ENCODE peak calls at places on chromosomes 4 and X, in nine cellular contexts. Y is prostate gland, A is HCT116, J is sigmoid colon, E is transverse colon, U is vagina, D is K562, B is stomach, N is H1. V is an unnamed sample.

GRCh38 chrX:129980540-129981206 is 1.8 kb upstream of the BCORL1 start:
- DNase-seq in E (peak), D (no peak), A (no peak), U (no peak), J (peak), B (peak), Y (no peak), N (no peak), V (no peak)

GRCh38 chrX:124113799-124114600 is 152.5 kb downstream of the STAG2 start:
- DNase-seq in E (no peak), A (no peak), J (no peak), B (no peak), D (no peak), Y (no peak), U (no peak), N (no peak), V (no peak)

GRCh38 chr4:181962321-181962720 is 280.9 kb upstream of the TENM3 start:
- DNase-seq in J (no peak), E (no peak), D (no peak), N (no peak), Y (no peak), A (no peak), B (no peak), U (no peak), V (no peak)

GRCh38 chrX:69507500-69507789 is 3.3 kb downstream of the NALF2 start:
- DNase-seq in A (no peak), J (no peak), D (no peak), B (no peak), E (no peak), N (no peak), Y (no peak), U (peak), V (no peak)

GRCh38 chrX:41491267-41492004 is 44.3 kb downstream of the NYX start:
- DNase-seq in N (no peak), A (peak), D (no peak), E (no peak), Y (no peak), B (no peak), J (peak), U (no peak), V (no peak)

GRCh38 chr4:33025236-33025635 is 2305.1 kb downstream of the PCDH7 start:
- DNase-seq in J (no peak), Y (no peak), N (no peak), U (no peak), B (no peak), D (no peak), E (no peak), A (no peak), V (no peak)

GRCh38 chrX:30521440-30522182 is 56.0 kb downstream of the TASL start:
- DNase-seq in U (no peak), Y (no peak), D (no peak), N (no peak), A (no peak), E (no peak), B (no peak), J (no peak), V (no peak)

GRCh38 chr4:182533948-182534347 is 290.7 kb downstream of the TENM3 start:
- DNase-seq in J (no peak), B (no peak), N (no peak), U (no peak), Y (no peak), A (no peak), E (no peak), D (no peak), V (no peak)

GRCh38 chrX:45986971-45987370 is 558.2 kb downstream of the ZNF674 start:
- DNase-seq in D (no peak), U (no peak), B (no peak), J (no peak), Y (no peak), E (no peak), N (no peak), A (no peak), V (no peak)

GRCh38 chr4:112099701-112100289 is 45.5 kb upstream of the FAM241A start:
- DNase-seq in N (no peak), Y (no peak), A (peak), U (no peak), B (no peak), J (no peak), D (peak), E (no peak), V (no peak)

GRCh38 chrX:49043220-49043986 is at the start of gene TFE3:
- DNase-seq in N (peak), U (peak), B (peak), Y (peak), D (peak), E (peak), A (peak), J (peak), V (peak)
- TF ChIP-seq CTCF in N (peak), U (peak), B (no peak), Y (peak), D (peak), E (peak), A (peak), J (peak), V (peak)

GRCh38 chrX:53321943-53322497 is 40.6 kb upstream of the IQSEC2 start:
- DNase-seq in D (no peak), J (no peak), U (no peak), A (no peak), N (no peak), Y (no peak), E (no peak), B (no peak), V (no peak)

GRCh38 chrX:53320543-53321215 is 39.3 kb upstream of the IQSEC2 start:
- DNase-seq in B (peak), D (no peak), A (no peak), Y (no peak), U (no peak), J (no peak), E (peak), N (no peak), V (no peak)

GRCh38 chrX:53323196-53323595 is 41.8 kb upstream of the IQSEC2 start:
- DNase-seq in A (no peak), J (no peak), U (no peak), D (no peak), Y (no peak), B (no peak), E (no peak), N (no peak), V (no peak)

GRCh38 chrX:53319614-53320542 is 38.5 kb upstream of the IQSEC2 start:
- DNase-seq in B (no peak), J (no peak), D (peak), E (no peak), A (no peak), N (no peak), U (no peak), Y (no peak), V (no peak)

DNA sequence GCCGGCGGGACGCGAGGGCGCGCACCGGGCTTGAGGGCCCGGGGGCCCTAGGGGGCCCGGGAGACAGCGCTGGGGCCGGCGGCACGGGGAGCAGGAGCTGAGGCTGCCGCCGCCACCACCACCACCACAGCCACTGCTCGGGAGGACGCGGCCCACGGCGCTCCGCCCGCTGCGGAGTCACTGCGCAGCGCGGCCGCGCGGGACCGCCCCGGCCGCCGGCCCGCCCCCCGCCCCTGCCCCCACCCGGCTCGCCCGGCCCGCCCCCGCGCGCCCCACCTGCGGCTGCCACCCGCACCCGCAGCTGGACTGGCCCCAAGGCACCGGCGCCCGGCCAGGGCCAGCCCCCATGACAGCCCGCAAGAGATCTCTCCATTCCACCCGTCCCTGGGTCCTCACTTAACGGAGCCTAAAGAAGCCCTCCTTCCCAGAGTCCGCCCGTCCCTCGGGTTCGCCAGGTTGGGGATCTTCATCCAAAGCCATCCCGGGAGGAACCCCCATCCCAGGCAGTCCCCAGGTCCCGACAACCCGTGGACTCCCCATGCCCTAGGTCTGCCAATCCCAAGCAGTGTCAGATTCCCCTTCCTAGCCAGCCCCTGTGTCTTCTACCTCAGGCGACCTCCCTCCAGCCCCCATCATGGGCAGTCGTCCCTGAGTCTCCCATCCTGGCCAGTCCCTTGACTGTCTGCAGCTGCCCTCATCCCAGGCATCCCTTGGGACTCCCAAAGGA is 40.0 kb upstream of the IQSEC2 start:
- DNase-seq in U (no peak), A (no peak), D (no peak), J (no peak), B (no peak), N (no peak), E (peak), Y (no peak), V (no peak)
- TF ChIP-seq POLR2A in U (no peak), A (peak), D (no peak), J (no peak), B (no peak), N (no peak), E (no peak), Y (peak), V (no peak)

GRCh38 chr4:82891728-82892466 is 944 bp upstream of the SEC31A start:
- DNase-seq in A (no peak), J (no peak), D (no peak), U (no peak), B (no peak), E (no peak), N (no peak), Y (no peak), V (no peak)

GRCh38 chr4:82890913-82891727 is at the start of gene SEC31A:
- DNase-seq in D (peak), A (peak), J (peak), B (peak), Y (peak), E (peak), N (peak), U (peak), V (peak)

GRCh38 chr4:82896755-82897154 is 3.8 kb upstream of the THAP9 start:
- DNase-seq in B (no peak), N (no peak), Y (no peak), J (no peak), E (no peak), D (no peak), A (no peak), U (no peak), V (no peak)

GRCh38 chr4:82892467-82892802 is 1.5 kb upstream of the SEC31A start:
- DNase-seq in U (no peak), A (no peak), E (no peak), J (no peak), Y (no peak), B (no peak), D (no peak), N (no peak), V (no peak)

GRCh38 chr4:82893942-82894341 is 3.0 kb upstream of the SEC31A start:
- DNase-seq in B (no peak), A (no peak), Y (no peak), J (no peak), N (no peak), D (no peak), E (no peak), U (no peak), V (no peak)
- TF ChIP-seq POLR2AphosphoS5 in B (no peak), A (no peak), Y (no peak), J (no peak), N (no peak), D (no peak), E (no peak), U (no peak), V (no peak)

DNA sequence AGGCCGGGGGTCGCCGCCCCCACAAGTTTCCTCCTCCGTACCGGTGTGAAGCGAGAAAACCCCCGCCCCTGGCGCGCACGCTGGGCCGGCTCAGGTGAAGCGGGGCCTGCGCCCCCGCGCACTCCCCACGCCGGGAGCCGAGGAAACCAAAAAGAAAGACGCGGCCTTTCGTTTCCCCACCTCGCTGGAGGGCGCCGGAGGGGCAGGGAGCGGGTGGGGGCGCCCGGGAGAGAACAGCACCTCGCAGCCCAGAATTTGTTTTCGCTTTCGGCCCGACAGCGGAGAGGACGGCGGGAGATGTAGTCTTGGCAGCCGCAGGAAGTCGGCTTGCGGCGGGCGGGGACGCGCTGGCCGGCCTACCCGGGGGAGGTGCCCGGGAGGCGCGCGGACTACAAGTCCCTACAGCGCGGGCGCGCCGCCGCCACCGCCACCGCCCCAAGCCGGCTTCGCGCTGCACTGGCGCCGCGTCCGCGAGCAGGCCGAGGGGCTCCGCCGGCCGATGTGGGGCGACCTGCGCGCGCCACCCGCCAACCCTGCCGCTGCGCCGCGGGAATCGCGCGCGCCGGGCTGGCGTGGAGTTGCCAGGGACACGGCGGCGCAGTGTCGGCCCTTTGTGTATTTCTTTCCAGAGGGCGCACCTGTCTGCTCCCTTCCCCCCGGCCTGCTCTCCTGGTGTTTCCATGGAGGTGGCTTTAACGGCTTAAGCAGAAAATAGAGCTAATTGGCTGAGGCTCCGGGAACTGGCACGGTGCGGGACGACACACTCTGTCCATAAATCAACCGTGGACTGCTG is at the start of gene OTUD4:
- DNase-seq in A (peak), J (peak), U (peak), Y (peak), D (peak), E (peak), N (peak), B (peak), V (peak)
- TF ChIP-seq CTCF in A (no peak), J (no peak), U (no peak), Y (peak), D (peak), E (no peak), N (no peak), B (no peak), V (no peak)

DNA sequence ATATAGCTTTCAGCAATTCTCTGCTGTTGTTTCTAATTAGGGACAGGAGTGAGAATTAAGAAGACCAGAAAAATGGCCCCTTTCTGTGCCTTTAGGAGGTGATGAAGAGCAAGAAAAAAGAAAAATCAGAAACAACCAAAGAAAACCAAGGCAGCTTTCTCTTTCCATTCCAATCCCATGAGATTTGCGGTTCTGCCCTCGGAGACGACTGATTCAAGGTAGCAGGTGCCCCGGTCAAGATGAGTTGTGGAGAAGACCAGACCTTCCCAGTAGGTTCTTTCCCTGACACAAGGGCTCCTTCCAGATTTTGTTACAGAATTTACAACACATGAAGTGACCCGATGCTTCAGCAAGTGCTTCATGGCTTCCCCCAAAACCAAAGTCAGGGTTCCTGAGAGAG is 21.9 kb downstream of the TLR10 start:
- DNase-seq in Y (no peak), B (no peak), D (no peak), E (no peak), J (no peak), N (no peak), A (no peak), U (no peak), V (no peak)
- TF ChIP-seq POLR2A in Y (no peak), B (no peak), D (no peak), E (no peak), J (no peak), N (no peak), A (no peak), U (no peak), V (no peak)

GRCh38 chrX:153974726-153975286 is 2.3 kb downstream of the TMEM187 start:
- DNase-seq in J (no peak), Y (no peak), E (no peak), B (no peak), N (no peak), U (no peak), A (no peak), D (no peak), V (no peak)
- TF ChIP-seq POLR2AphosphoS5 in J (no peak), Y (no peak), E (no peak), B (no peak), N (no peak), U (no peak), A (no peak), D (no peak), V (no peak)

DNA sequence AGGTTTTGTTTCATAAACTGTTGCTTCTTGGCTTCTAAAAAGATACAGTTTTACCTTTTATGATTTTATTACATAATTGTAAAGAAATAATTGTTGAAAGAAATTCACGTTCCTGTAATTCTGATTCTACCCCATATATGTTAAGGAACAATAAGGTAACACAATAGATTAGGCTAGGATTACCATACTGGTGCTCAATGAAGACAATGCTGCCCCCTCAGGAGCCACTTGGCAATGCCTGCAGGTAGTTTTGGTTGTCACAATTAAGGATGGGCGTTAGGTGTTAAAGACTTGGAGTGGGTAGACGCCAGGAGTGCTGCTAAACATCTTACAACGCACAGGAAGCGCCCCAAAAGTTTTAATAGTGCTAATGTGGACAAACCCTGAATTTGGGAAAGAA is 133.2 kb downstream of the NLGN4X start:
- DNase-seq in E (no peak), Y (no peak), B (no peak), J (no peak), A (no peak), D (no peak), U (no peak), N (no peak), V (no peak)
- TF ChIP-seq CTCF in E (no peak), Y (no peak), B (no peak), J (no peak), A (no peak), D (peak), U (no peak), N (peak), V (no peak)

GRCh38 chr4:140372607-140373327 is 679 bp upstream of the SCOC start:
- DNase-seq in Y (peak), U (no peak), E (peak), D (peak), J (no peak), N (no peak), A (peak), B (no peak), V (no peak)
- TF ChIP-seq POLR2A in Y (no peak), U (peak), E (peak), D (no peak), J (no peak), N (peak), A (no peak), B (no peak), V (no peak)

DNA sequence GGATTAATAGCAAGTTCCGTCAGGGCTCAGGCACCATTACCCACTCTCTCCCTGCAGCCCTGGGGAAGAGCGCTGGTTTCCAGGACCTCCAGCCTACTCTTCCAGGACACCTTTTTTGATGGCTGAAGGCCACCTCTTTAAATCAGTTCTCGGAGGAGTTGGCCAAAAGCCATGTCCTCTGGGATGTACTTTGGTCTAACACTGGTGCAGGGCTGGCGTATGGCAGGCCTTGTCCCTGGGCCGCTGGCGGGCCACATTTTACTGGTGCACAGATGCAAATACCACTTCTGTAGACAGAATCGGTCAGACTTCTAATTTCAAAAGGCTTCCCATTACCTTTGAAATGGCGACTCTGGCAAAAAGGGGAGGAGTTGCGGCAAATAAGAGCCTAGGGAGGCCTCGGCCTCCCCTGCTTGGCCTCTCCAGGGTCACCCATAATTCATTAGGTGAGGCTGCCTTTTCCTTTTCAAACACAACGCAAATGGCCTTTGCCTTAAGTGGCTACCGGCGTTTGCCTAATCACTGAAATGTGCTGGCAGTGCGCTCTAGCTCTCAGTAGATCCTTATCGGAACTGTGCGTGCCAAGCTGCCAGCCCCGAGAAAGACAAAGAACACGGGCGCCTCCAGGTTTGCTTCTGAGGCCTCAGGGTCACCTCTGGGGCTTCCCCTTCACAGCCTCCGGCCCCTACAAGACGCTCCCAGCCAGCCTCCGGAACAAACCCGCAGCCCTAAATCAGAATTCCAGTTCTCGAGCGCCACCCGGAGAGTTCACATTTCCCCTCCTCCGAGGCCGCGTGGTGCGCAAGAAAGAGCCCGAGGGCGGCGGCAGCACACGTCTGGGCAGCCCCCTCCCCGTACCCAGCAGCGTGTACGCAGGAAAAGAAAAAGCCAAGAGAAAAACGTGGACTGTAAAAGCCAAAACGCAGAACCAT is 76.2 kb upstream of the BCOR start:
- DNase-seq in D (peak), Y (peak), N (no peak), B (peak), J (peak), U (no peak), E (peak), A (peak), V (no peak)
- TF ChIP-seq POLR2AphosphoS5 in D (no peak), Y (peak), N (no peak), B (peak), J (no peak), U (peak), E (no peak), A (peak), V (no peak)

GRCh38 chr4:98786866-98787265 is 128.5 kb upstream of the TSPAN5 start:
- DNase-seq in A (no peak), B (no peak), U (no peak), Y (no peak), D (peak), J (no peak), N (no peak), E (no peak), V (no peak)
- TF ChIP-seq CTCF in A (peak), B (no peak), U (no peak), Y (no peak), D (peak), J (no peak), N (no peak), E (no peak), V (no peak)

V was measured in breast epithelium.